ENCODE peak calls at places on chromosomes 3 and 15, in four cellular contexts. H, G, N and K are unnamed samples.

GRCh38 chr15:99486371-99487336 is 79.1 kb upstream of the MEF2A start:
- DNase-seq in H (peak), G (peak), N (peak), K (no peak)

GRCh38 chr15:76285241-76285825 is 25.9 kb downstream of the ETFA start:
- DNase-seq in H (no peak), G (no peak), N (peak), K (no peak)

GRCh38 chr15:99565031-99565280 is 828 bp upstream of the MEF2A start:
- DNase-seq in H (no peak), G (no peak), N (no peak), K (no peak)

GRCh38 chr15:100107151-100107550 is 234.6 kb downstream of the ADAMTS17 start:
- DNase-seq in H (no peak), G (no peak), N (peak), K (no peak)

GRCh38 chr3:136818191-136818850 is 605 bp upstream of the SLC35G2 start:
- DNase-seq in H (peak), G (peak), N (peak), K (no peak)

GRCh38 chr15:76057332-76058000 is 2.3 kb upstream of the TMEM266 start:
- DNase-seq in H (no peak), G (peak), N (peak), K (no peak)

GRCh38 chr3:159234306-159234705 is 432.5 kb downstream of the MFSD1 start:
- DNase-seq in H (no peak), G (no peak), N (no peak), K (no peak)

GRCh38 chr3:52849656-52850055 is 14.8 kb upstream of the MUSTN1 start:
- DNase-seq in H (no peak), G (no peak), N (no peak), K (no peak)

GRCh38 chr3:143291826-143292447 is 172.4 kb downstream of the CHST2 start:
- DNase-seq in H (no peak), G (no peak), N (no peak), K (no peak)

GRCh38 chr3:172549144-172549543 is 25.9 kb upstream of the TNFSF10 start:
- DNase-seq in H (no peak), G (no peak), N (no peak), K (no peak)

GRCh38 chr3:114627760-114628159 is 333.9 kb downstream of the TIGIT start:
- DNase-seq in H (no peak), G (no peak), N (no peak), K (no peak)

GRCh38 chr3:130490246-130490645 is 26.7 kb upstream of the COL6A6 start:
- DNase-seq in H (no peak), G (no peak), N (no peak), K (no peak)

GRCh38 chr3:115968871-115969270 is 345.6 kb downstream of the GAP43 start:
- DNase-seq in H (no peak), G (no peak), N (no peak), K (no peak)

GRCh38 chr3:49266410-49267170 is 10.4 kb downstream of the C3orf62 start:
- DNase-seq in H (no peak), G (no peak), N (no peak), K (no peak)

GRCh38 chr3:179336345-179336929 is 11.1 kb upstream of the MFN1 start:
- DNase-seq in H (no peak), G (no peak), N (no peak), K (no peak)

GRCh38 chr15:59701880-59702279 is 12.8 kb upstream of the BNIP2 start:
- DNase-seq in H (no peak), G (no peak), N (no peak), K (no peak)

DNA sequence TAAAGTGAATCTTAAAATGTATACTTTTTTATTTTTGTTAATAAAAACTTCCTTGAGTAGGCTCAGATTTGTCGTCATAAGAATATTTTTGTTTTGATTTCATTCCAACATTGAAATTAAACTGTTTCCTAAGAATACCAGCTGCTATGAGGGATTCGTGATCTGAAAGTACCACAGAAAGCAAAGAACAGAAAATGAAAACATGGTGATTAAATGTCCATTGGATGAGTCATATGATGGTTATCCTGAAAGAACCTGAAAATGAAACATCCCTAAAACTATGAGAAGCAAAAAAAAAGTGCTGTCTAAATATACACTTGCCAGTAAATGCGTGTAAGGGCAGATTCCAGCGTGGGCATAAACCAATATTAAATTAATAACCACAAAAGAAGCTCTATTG is 143.8 kb downstream of the GMNC start:
- DNase-seq in H (no peak), G (no peak), N (no peak), K (no peak)
- H3K4me3 ChIP-seq in H (no peak), G (no peak), N (peak), K (no peak)

GRCh38 chr3:37861540-37862051 is at the start of gene CTDSPL:
- DNase-seq in H (no peak), G (peak), N (peak), K (no peak)

GRCh38 chr3:37859354-37859753 is 2.3 kb upstream of the CTDSPL start:
- DNase-seq in H (no peak), G (no peak), N (no peak), K (no peak)

GRCh38 chr3:37858742-37859141 is 2.9 kb upstream of the CTDSPL start:
- DNase-seq in H (no peak), G (no peak), N (no peak), K (no peak)

GRCh38 chr3:37862219-37862711 is 585 bp downstream of the CTDSPL start:
- DNase-seq in H (no peak), G (peak), N (peak), K (no peak)

DNA sequence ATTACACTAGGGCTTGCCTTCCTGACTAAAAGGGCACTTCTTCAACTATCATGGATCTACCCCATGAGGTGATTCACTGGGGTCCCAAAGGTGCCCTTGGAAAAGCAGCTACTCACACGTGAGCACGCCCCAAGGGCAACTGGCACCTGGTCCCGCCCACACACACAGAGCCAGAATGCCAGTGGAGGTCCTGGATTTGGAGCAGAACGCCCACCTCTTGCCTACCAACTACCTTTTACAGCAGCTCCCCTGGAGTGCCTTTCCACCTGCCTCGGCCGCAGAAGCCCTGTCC is 1.8 kb upstream of the CTDSPL start:
- DNase-seq in H (no peak), G (no peak), N (no peak), K (no peak)
- H3K4me3 ChIP-seq in H (no peak), G (no peak), N (no peak), K (peak)

GRCh38 chr15:37981781-37982180 is 47.3 kb downstream of the TMCO5A start:
- DNase-seq in H (peak), G (peak), N (peak), K (no peak)

GRCh38 chr15:37979597-37979996 is 45.2 kb downstream of the TMCO5A start:
- DNase-seq in H (no peak), G (no peak), N (peak), K (no peak)

GRCh38 chr15:37978231-37978630 is 43.8 kb downstream of the TMCO5A start:
- DNase-seq in H (no peak), G (no peak), N (no peak), K (no peak)

GRCh38 chr15:37984368-37984767 is 49.9 kb downstream of the TMCO5A start:
- DNase-seq in H (no peak), G (no peak), N (no peak), K (no peak)

DNA sequence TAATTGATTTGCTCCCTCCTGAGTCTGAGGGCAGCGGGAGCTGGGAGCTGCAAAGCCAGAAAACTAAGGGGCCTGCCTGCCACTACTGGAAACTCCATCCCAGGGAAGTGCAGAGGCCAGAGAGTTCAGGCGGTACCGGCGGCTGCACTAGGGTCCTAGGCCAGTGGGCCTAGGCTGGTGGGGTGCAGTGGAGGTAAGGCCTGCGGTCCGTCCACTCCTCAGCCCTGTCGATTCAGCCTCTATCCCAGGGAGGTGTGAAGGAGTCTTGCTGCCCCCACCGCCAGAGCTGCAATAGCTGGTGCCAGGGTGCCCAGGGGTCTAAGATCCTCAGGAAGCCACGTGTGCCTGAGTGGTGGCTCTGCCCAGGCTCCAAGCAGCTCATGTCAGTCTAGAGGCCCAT is 45.6 kb downstream of the TMCO5A start:
- DNase-seq in H (no peak), G (no peak), N (no peak), K (no peak)
- H3K4me3 ChIP-seq in H (no peak), G (no peak), N (no peak), K (no peak)

DNA sequence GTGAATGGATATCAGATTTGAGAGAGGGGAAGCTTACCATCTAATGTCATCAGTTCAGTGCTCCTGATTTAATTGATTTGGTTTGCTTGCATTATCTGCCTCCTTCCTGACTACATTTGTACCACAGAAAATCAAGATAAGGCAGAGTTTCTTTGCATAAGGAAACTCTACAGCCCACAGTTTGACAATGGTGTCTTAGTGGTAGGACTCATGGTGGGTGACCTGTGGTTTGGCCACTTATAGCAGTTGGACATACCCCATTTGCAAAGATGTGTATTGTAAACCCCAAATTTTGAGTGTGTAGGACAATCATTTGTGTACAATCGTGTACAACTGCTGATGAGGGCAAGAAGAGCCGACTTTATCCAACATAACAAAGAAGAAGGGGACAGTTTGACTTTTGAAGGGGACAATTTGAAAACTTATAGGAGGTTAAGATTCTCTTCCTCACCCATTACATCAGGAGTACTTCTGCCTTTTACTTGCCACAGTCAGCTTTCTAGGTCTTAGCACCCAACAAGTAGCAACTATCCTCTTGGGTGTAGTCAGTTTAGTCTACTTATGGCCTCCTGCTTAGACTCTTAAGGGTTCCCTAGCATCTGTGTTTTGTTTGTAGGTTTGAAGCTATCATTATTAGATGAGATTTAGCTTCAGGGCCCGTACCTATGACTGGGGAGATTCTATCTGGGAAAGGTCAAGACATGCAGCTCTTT is 6.2 kb downstream of the TGFBR2 start:
- DNase-seq in H (no peak), G (no peak), N (no peak), K (no peak)
- H3K4me3 ChIP-seq in H (no peak), G (no peak), N (no peak), K (no peak)

GRCh38 chr3:141462176-141462859 is 24.5 kb upstream of the RASA2 start:
- DNase-seq in H (no peak), G (no peak), N (no peak), K (no peak)

GRCh38 chr3:141460097-141460704 is 26.6 kb upstream of the RASA2 start:
- DNase-seq in H (peak), G (peak), N (peak), K (peak)

GRCh38 chr3:141466633-141467169 is 20.1 kb upstream of the RASA2 start:
- DNase-seq in H (no peak), G (no peak), N (no peak), K (no peak)

GRCh38 chr3:141469712-141470111 is 17.1 kb upstream of the RASA2 start:
- DNase-seq in H (no peak), G (no peak), N (no peak), K (no peak)

DNA sequence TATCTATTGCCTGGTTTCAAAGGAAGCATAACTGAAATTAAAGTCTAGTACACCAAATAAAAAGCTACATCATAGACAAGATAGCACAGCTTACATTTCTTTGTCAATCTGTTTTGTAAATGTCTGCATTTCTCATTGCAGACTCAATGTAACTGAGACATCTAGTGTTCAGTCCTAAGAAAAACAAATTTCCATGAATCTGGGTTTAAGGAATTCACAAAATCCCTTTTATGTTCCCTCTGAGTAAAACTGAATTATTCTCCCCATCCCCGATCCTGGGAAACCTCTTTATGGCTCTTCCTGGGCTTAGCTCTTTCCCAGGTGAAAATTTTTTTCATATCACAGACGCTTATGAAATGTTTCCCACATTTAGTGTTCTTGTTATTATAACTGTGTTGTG is 21.6 kb upstream of the RASA2 start:
- DNase-seq in H (no peak), G (no peak), N (peak), K (no peak)
- H3K4me3 ChIP-seq in H (no peak), G (no peak), N (no peak), K (no peak)

GRCh38 chr3:197195326-197195725 is 103.1 kb downstream of the DLG1 start:
- DNase-seq in H (no peak), G (no peak), N (no peak), K (no peak)
- H3K4me3 ChIP-seq in H (no peak), G (no peak), N (no peak), K (no peak)